ENCODE peak calls at places on chromosomes 2 and 18, in nine cellular contexts. P is A549, E is esophagus muscularis mucosa, X is HepG2, L is transverse colon, Y is endothelial cell of umbilical vein, N is testis, O is IMR-90, C is stomach. K is an unnamed sample.

GRCh38 chr2:217064234-217065103 is 204.6 kb upstream of the TNP1 start:
- DNase-seq in P (no peak), E (no peak), X (no peak), L (no peak), Y (no peak), N (peak), O (no peak), C (no peak), K (no peak)

GRCh38 chr2:217912030-217913024 is 90.5 kb downstream of the TNS1 start:
- DNase-seq in P (no peak), E (no peak), X (no peak), L (no peak), Y (no peak), N (no peak), O (no peak), C (no peak), K (no peak)

GRCh38 chr18:70636991-70637390 is 348.1 kb downstream of the SOCS6 start:
- DNase-seq in P (no peak), E (no peak), X (no peak), L (no peak), Y (no peak), N (no peak), O (no peak), C (no peak), K (no peak)

GRCh38 chr18:8656226-8656625 is 47.0 kb downstream of the RAB12 start:
- DNase-seq in P (no peak), E (no peak), X (no peak), L (no peak), Y (no peak), N (peak), O (no peak), C (no peak), K (no peak)

GRCh38 chr2:157443090-157443489 is 799 bp downstream of the CYTIP start:
- DNase-seq in P (no peak), E (no peak), X (no peak), L (no peak), Y (no peak), N (no peak), O (no peak), C (no peak), K (no peak)

GRCh38 chr2:182866461-182867369 is at the start of gene FRZB:
- DNase-seq in P (no peak), E (no peak), X (peak), L (peak), Y (peak), N (peak), O (peak), C (peak), K (peak)

GRCh38 chr2:197677483-197677882 is 2.1 kb upstream of the RFTN2 start:
- DNase-seq in P (no peak), E (no peak), X (no peak), L (no peak), Y (no peak), N (no peak), O (peak), C (no peak), K (no peak)

GRCh38 chr2:62547849-62548248 is 41.9 kb upstream of the TMEM17 start:
- DNase-seq in P (peak), E (no peak), X (no peak), L (no peak), Y (no peak), N (no peak), O (no peak), C (no peak), K (no peak)

GRCh38 chr18:22489694-22490093 is 72.0 kb upstream of the CTAGE1 start:
- DNase-seq in P (peak), E (no peak), X (peak), L (no peak), Y (no peak), N (no peak), O (peak), C (no peak), K (no peak)

GRCh38 chr18:37450434-37451133 is 115.0 kb downstream of the CELF4 start:
- DNase-seq in P (no peak), E (no peak), X (no peak), L (no peak), Y (no peak), N (peak), O (peak), C (no peak), K (no peak)

GRCh38 chr2:138059967-138060635 is 95.8 kb downstream of the HNMT start:
- DNase-seq in P (peak), E (no peak), X (peak), L (no peak), Y (peak), N (peak), O (peak), C (peak), K (no peak)

GRCh38 chr2:165691615-165692014 is 102.4 kb downstream of the GALNT3 start:
- DNase-seq in P (no peak), E (no peak), X (no peak), L (no peak), Y (no peak), N (no peak), O (peak), C (no peak), K (no peak)

GRCh38 chr2:200302940-200303727 is 3.4 kb upstream of the SPATS2L start:
- DNase-seq in P (peak), E (no peak), X (peak), L (no peak), Y (no peak), N (no peak), O (peak), C (no peak), K (no peak)

GRCh38 chr18:61749031-61749430 is 143.8 kb downstream of the RNF152 start:
- DNase-seq in P (no peak), E (no peak), X (no peak), L (no peak), Y (peak), N (no peak), O (no peak), C (no peak), K (no peak)

GRCh38 chr2:240369725-240370585 is 65.5 kb upstream of the GPC1 start:
- DNase-seq in P (peak), E (no peak), X (peak), L (peak), Y (no peak), N (peak), O (peak), C (peak), K (no peak)

GRCh38 chr2:75499534-75499933 is 61.2 kb downstream of the EVA1A start:
- DNase-seq in P (no peak), E (no peak), X (no peak), L (no peak), Y (no peak), N (no peak), O (no peak), C (no peak), K (no peak)

GRCh38 chr2:233088598-233089345 is 28.6 kb downstream of the INPP5D start:
- DNase-seq in P (no peak), E (no peak), X (no peak), L (no peak), Y (no peak), N (no peak), O (no peak), C (peak), K (peak)

GRCh38 chr2:74538881-74539339 is 9.2 kb downstream of the HTRA2 start:
- DNase-seq in P (no peak), E (no peak), X (no peak), L (no peak), Y (no peak), N (no peak), O (no peak), C (no peak), K (peak)

GRCh38 chr2:235170536-235171510 is 219.0 kb downstream of the SH3BP4 start:
- DNase-seq in P (peak), E (no peak), X (no peak), L (peak), Y (no peak), N (no peak), O (peak), C (no peak), K (no peak)

GRCh38 chr2:127097841-127098651 is 8.9 kb downstream of the BIN1 start:
- DNase-seq in P (no peak), E (no peak), X (no peak), L (no peak), Y (no peak), N (no peak), O (no peak), C (no peak), K (no peak)

GRCh38 chr2:39603436-39603835 is 62.3 kb upstream of the TMEM178A start:
- DNase-seq in P (no peak), E (no peak), X (no peak), L (no peak), Y (peak), N (no peak), O (peak), C (no peak), K (no peak)

GRCh38 chr2:150211164-150211631 is 276.3 kb downstream of the RND3 start:
- DNase-seq in P (no peak), E (no peak), X (no peak), L (no peak), Y (no peak), N (no peak), O (peak), C (no peak), K (no peak)

GRCh38 chr2:240572141-240573031 is 4.1 kb downstream of the RNPEPL1 start:
- DNase-seq in P (no peak), E (no peak), X (no peak), L (no peak), Y (no peak), N (no peak), O (no peak), C (no peak), K (peak)

GRCh38 chr2:20451761-20452499 is 5.1 kb downstream of the RHOB start:
- DNase-seq in P (no peak), E (no peak), X (no peak), L (no peak), Y (peak), N (no peak), O (no peak), C (peak), K (no peak)

GRCh38 chr18:29160123-29160522 is 983.2 kb upstream of the CDH2 start:
- DNase-seq in P (no peak), E (no peak), X (no peak), L (no peak), Y (peak), N (no peak), O (no peak), C (no peak), K (no peak)

GRCh38 chr2:72942293-72942692 is 25.0 kb downstream of the EMX1 start:
- DNase-seq in P (no peak), E (no peak), X (no peak), L (no peak), Y (no peak), N (no peak), O (no peak), C (no peak), K (no peak)

DNA sequence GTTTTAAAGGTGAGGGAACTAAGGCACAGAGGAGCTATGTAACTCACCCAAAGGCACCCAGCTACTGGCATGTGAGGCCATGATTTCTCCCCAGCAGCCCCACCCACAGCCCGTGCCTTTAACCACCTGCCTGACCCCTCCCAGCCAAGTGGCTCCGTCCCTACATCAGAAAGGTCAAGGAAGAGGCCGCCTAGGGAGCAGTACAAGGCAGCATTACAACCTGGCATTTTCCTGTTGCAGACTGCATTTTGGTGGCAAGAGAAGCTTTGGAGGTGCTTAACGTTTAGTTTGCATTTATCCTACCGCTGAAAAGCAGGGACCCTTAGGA is 17.5 kb downstream of the STEAP3 start:
- DNase-seq in P (no peak), E (no peak), X (no peak), L (peak), Y (no peak), N (no peak), O (no peak), C (no peak), K (no peak)
- H3K27ac ChIP-seq in P (peak), E (peak), X (no peak), L (no peak), Y (no peak), N (no peak), O (no peak), C (peak), K (no peak)

GRCh38 chr2:175181104-175181876 is at the start of gene ATP5MC3:
- DNase-seq in P (peak), E (peak), X (peak), L (peak), Y (peak), N (peak), O (peak), C (peak), K (peak)
- TF ChIP-seq POLR2A in P (peak), E (peak), X (peak), L (peak), Y (peak), N (no peak), O (peak), C (no peak), K (peak)

DNA sequence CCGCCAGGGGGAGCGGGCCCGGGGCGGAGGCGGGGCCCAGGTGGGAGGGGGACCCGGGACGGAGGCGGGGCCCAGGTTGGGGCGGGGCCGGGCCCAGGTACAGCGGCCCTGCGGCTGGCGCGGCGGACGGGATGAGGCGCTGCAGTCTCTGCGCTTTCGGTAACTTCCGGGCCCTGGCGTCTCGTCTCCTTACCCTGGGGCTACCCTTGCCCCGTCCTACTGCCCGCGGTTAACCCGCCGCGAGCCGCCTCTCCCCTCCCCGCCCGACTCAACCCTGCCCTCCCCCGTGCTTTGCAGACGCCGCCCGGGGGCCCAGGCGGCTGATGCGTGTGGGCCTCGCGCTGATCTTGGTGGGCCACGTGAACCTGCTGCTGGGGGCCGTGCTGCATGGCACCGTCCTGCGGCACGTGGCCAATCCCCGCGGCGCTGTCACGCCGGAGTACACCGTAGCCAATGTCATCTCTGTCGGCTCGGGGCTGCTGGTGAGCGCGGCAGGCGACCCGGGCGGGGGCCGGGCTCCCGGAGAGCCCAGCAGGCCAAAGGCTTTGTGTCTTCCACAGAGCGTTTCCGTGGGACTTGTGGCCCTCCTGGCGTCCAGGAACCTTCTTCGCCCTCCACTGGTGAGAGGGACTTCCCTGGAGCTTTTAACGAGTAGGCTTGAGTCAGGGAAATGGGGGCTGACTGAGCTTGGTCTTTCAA is at the start of gene KRTCAP3:
- DNase-seq in P (no peak), E (no peak), X (no peak), L (peak), Y (no peak), N (peak), O (no peak), C (peak), K (peak)
- TF ChIP-seq CTCF in P (no peak), E (no peak), X (no peak), L (no peak), Y (no peak), N (no peak), O (no peak), C (no peak), K (no peak)

GRCh38 chr2:224004105-224004715 is 34.9 kb downstream of the SERPINE2 start:
- DNase-seq in P (no peak), E (no peak), X (no peak), L (no peak), Y (peak), N (peak), O (no peak), C (peak), K (no peak)
- H3K27ac ChIP-seq in P (no peak), E (no peak), X (no peak), L (no peak), Y (no peak), N (peak), O (no peak), C (no peak), K (no peak)

DNA sequence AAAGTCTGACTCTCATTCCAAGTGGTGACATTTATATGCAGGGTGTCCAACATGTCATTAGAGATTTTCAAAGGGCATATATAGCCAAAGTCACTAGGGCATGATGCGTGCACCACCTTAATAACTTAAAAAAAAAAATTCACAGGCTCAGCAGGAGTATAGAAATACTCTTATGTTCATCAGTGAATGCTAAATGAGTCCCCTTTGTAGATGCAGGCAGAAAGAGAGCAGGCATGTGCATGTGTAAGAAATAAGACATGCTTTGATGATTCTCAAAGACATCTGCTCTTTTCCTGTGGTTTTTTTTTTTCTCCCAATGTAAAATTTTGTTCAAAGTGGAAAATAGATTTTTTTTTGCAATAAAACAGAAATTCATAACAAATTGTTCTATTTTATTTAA is 112.3 kb upstream of the AQP4 start:
- DNase-seq in P (no peak), E (no peak), X (no peak), L (no peak), Y (no peak), N (no peak), O (no peak), C (no peak), K (no peak)
- TF ChIP-seq POLR2A in P (no peak), E (no peak), X (no peak), L (no peak), Y (no peak), N (no peak), O (no peak), C (no peak), K (no peak)

K was measured in Peyer's patch.